ENCODE peak calls at places on chromosome 1, in six cellular contexts. F is stimulated activated CD4-positive, alpha-beta T cell treated with anti-CD3 and anti-CD28 coated beads, Interleukin-15, amount 100 ng/mL, for 24 hours; D is mesothelial cell of epicardium; A is aorta; H is IMR-90; J is stimulated activated naive B cell treated with anti-CD40 and anti-IgM and Interleukin-4, amounts not matched to agents 10 μg/mL and 1 μg/mL and 100 μg/mL, for 72 hours. B is an unnamed sample.

GRCh38 chr1:232767381-232768074 is 37.7 kb upstream of the MAP10 start:
- DNase-seq in A (peak; percentile 55), D (no peak), J (no peak), F (peak; percentile 2), H (peak; percentile 74), B (no peak)

GRCh38 chr1:188128761-188129160 is 1300.0 kb downstream of the PLA2G4A start:
- DNase-seq in F (no peak), J (no peak), A (no peak), H (peak; percentile 41), D (no peak), B (no peak)

GRCh38 chr1:81547261-81547911 is 253.3 kb upstream of the ADGRL2 start:
- DNase-seq in H (no peak), A (no peak), D (no peak), J (no peak), F (no peak), B (no peak)

GRCh38 chr1:58941471-58942289 is 157.8 kb upstream of the JUN start:
- DNase-seq in A (no peak), F (no peak), H (no peak), J (no peak), D (no peak), B (no peak)

GRCh38 chr1:28663871-28664470 is 4.6 kb upstream of the GMEB1 start:
- DNase-seq in F (no peak), A (no peak), J (no peak), D (no peak), H (no peak), B (no peak)

GRCh38 chr1:150516050-150516591 is 569 bp downstream of the FALEC start:
- DNase-seq in J (no peak), F (no peak), D (no peak), H (no peak), A (peak; percentile 44), B (no peak)

GRCh38 chr1:61743716-61744620 is 1.7 kb downstream of the PATJ start:
- DNase-seq in J (no peak), F (no peak), H (peak; percentile 8), D (no peak), A (no peak), B (no peak)

GRCh38 chr1:230517786-230518185 is 91.7 kb upstream of the PGBD5 start:
- DNase-seq in A (no peak), J (no peak), D (no peak), F (no peak), H (no peak), B (no peak)

GRCh38 chr1:92201973-92202372 is 15.7 kb upstream of the C1orf146 start:
- DNase-seq in H (no peak), F (no peak), D (no peak), J (no peak), A (no peak), B (no peak)

GRCh38 chr1:91755176-91755575 is 130.8 kb downstream of the TGFBR3 start:
- DNase-seq in H (peak; percentile 48), F (no peak), J (no peak), D (no peak), A (no peak), B (no peak)

GRCh38 chr1:24459551-24460266 is 42.9 kb upstream of the RCAN3 start:
- DNase-seq in D (no peak), J (no peak), H (no peak), F (no peak), A (no peak), B (no peak)